ENCODE peak calls at places on chromosome 16, in eight cellular contexts. One of them, this sample, is unnamed.

GRCh38 chr16:7333326-7333725 is 681 bp downstream of the RBFOX1 start:
- DNase-seq in DND-41: no peak
- DNase-seq in CD4-positive, alpha-beta memory T cell: no peak
- DNase-seq in tibial nerve: no peak
- DNase-seq in breast epithelium: no peak
- DNase-seq in RWPE1: no peak
- DNase-seq in heart left ventricle: no peak
- DNase-seq in substantia nigra: no peak
- DNase-seq in this sample: no peak

GRCh38 chr16:10114411-10114810 is 67.8 kb downstream of the GRIN2A start:
- DNase-seq in DND-41: no peak
- DNase-seq in CD4-positive, alpha-beta memory T cell: no peak
- DNase-seq in tibial nerve: no peak
- DNase-seq in breast epithelium: peak; percentile 44
- DNase-seq in RWPE1: no peak
- DNase-seq in heart left ventricle: no peak
- DNase-seq in substantia nigra: no peak
- DNase-seq in this sample: no peak

GRCh38 chr16:47392114-47392513 is 68.7 kb downstream of the ITFG1 start:
- DNase-seq in DND-41: peak; percentile 56
- DNase-seq in CD4-positive, alpha-beta memory T cell: no peak
- DNase-seq in tibial nerve: no peak
- DNase-seq in breast epithelium: no peak
- DNase-seq in RWPE1: no peak
- DNase-seq in heart left ventricle: no peak
- DNase-seq in substantia nigra: no peak
- DNase-seq in this sample: no peak

GRCh38 chr16:79871906-79872305 is 271.4 kb upstream of the MAF start:
- DNase-seq in DND-41: no peak
- DNase-seq in CD4-positive, alpha-beta memory T cell: no peak
- DNase-seq in tibial nerve: no peak
- DNase-seq in breast epithelium: no peak
- DNase-seq in RWPE1: no peak
- DNase-seq in heart left ventricle: no peak
- DNase-seq in substantia nigra: no peak
- DNase-seq in this sample: no peak

GRCh38 chr16:67173808-67174705 is 3.7 kb downstream of the NOL3 start:
- DNase-seq in DND-41: peak; percentile 66
- DNase-seq in CD4-positive, alpha-beta memory T cell: peak; percentile 78
- DNase-seq in tibial nerve: peak; percentile 72
- DNase-seq in breast epithelium: peak; percentile 81
- DNase-seq in RWPE1: peak; percentile 83
- DNase-seq in heart left ventricle: peak; percentile 94
- DNase-seq in substantia nigra: peak; percentile 78
- DNase-seq in this sample: peak; percentile 93

GRCh38 chr16:88750854-88751253 is 34.2 kb downstream of the PIEZO1 start:
- DNase-seq in DND-41: no peak
- DNase-seq in CD4-positive, alpha-beta memory T cell: no peak
- DNase-seq in tibial nerve: no peak
- DNase-seq in breast epithelium: no peak
- DNase-seq in RWPE1: no peak
- DNase-seq in heart left ventricle: no peak
- DNase-seq in substantia nigra: no peak
- DNase-seq in this sample: no peak

GRCh38 chr16:89491238-89491869 is 993 bp upstream of the ANKRD11 start:
- DNase-seq in DND-41: peak; percentile 32
- DNase-seq in CD4-positive, alpha-beta memory T cell: no peak
- DNase-seq in tibial nerve: no peak
- DNase-seq in breast epithelium: no peak
- DNase-seq in RWPE1: no peak
- DNase-seq in heart left ventricle: no peak
- DNase-seq in substantia nigra: no peak
- DNase-seq in this sample: no peak

GRCh38 chr16:2016407-2016922 is 3.1 kb upstream of the NPW start:
- DNase-seq in DND-41: peak; percentile 37
- DNase-seq in CD4-positive, alpha-beta memory T cell: no peak
- DNase-seq in tibial nerve: no peak
- DNase-seq in breast epithelium: no peak
- DNase-seq in RWPE1: no peak
- DNase-seq in heart left ventricle: no peak
- DNase-seq in substantia nigra: no peak
- DNase-seq in this sample: no peak

GRCh38 chr16:75147968-75148310 is 385 bp upstream of the ZFP1 start:
- DNase-seq in DND-41: no peak
- DNase-seq in CD4-positive, alpha-beta memory T cell: no peak
- DNase-seq in tibial nerve: no peak
- DNase-seq in breast epithelium: no peak
- DNase-seq in RWPE1: no peak
- DNase-seq in heart left ventricle: no peak
- DNase-seq in substantia nigra: no peak
- DNase-seq in this sample: no peak

GRCh38 chr16:72566174-72566573 is 394.2 kb upstream of the PMFBP1 start:
- DNase-seq in DND-41: no peak
- DNase-seq in CD4-positive, alpha-beta memory T cell: no peak
- DNase-seq in tibial nerve: no peak
- DNase-seq in breast epithelium: no peak
- DNase-seq in RWPE1: no peak
- DNase-seq in heart left ventricle: no peak
- DNase-seq in substantia nigra: no peak
- DNase-seq in this sample: no peak

GRCh38 chr16:72565137-72565536 is 393.2 kb upstream of the PMFBP1 start:
- DNase-seq in DND-41: no peak
- DNase-seq in CD4-positive, alpha-beta memory T cell: no peak
- DNase-seq in tibial nerve: no peak
- DNase-seq in breast epithelium: no peak
- DNase-seq in RWPE1: no peak
- DNase-seq in heart left ventricle: no peak
- DNase-seq in substantia nigra: no peak
- DNase-seq in this sample: no peak

GRCh38 chr16:72568502-72568901 is 396.5 kb upstream of the PMFBP1 start:
- DNase-seq in DND-41: no peak
- DNase-seq in CD4-positive, alpha-beta memory T cell: no peak
- DNase-seq in tibial nerve: no peak
- DNase-seq in breast epithelium: no peak
- DNase-seq in RWPE1: no peak
- DNase-seq in heart left ventricle: no peak
- DNase-seq in substantia nigra: no peak
- DNase-seq in this sample: no peak

GRCh38 chr16:72569677-72570076 is 397.7 kb upstream of the PMFBP1 start:
- DNase-seq in DND-41: no peak
- DNase-seq in CD4-positive, alpha-beta memory T cell: no peak
- DNase-seq in tibial nerve: no peak
- DNase-seq in breast epithelium: no peak
- DNase-seq in RWPE1: no peak
- DNase-seq in heart left ventricle: no peak
- DNase-seq in substantia nigra: no peak
- DNase-seq in this sample: no peak
- H3K27ac ChIP-seq in DND-41: no peak overlapping the region
- H3K27ac ChIP-seq in CD4-positive, alpha-beta memory T cell: no peak overlapping the region
- H3K27ac ChIP-seq in tibial nerve: no peak overlapping the region
- H3K27ac ChIP-seq in breast epithelium: no peak overlapping the region
- H3K27ac ChIP-seq in RWPE1: no peak overlapping the region
- H3K27ac ChIP-seq in heart left ventricle: no peak overlapping the region
- H3K27ac ChIP-seq in substantia nigra: no peak overlapping the region
- H3K27ac ChIP-seq in this sample: no peak overlapping the region

GRCh38 chr16:15509593-15510520 is 75.5 kb downstream of the BMERB1 start:
- DNase-seq in DND-41: peak; percentile 4
- DNase-seq in CD4-positive, alpha-beta memory T cell: peak; percentile 40
- DNase-seq in tibial nerve: no peak
- DNase-seq in breast epithelium: peak; percentile 21
- DNase-seq in RWPE1: no peak
- DNase-seq in heart left ventricle: no peak
- DNase-seq in substantia nigra: no peak
- DNase-seq in this sample: no peak

GRCh38 chr16:15507299-15507958 is 73.0 kb downstream of the BMERB1 start:
- DNase-seq in DND-41: no peak
- DNase-seq in CD4-positive, alpha-beta memory T cell: no peak
- DNase-seq in tibial nerve: no peak
- DNase-seq in breast epithelium: peak; percentile 61
- DNase-seq in RWPE1: no peak
- DNase-seq in heart left ventricle: no peak
- DNase-seq in substantia nigra: no peak
- DNase-seq in this sample: no peak

GRCh38 chr16:15509051-15509592 is 74.7 kb downstream of the BMERB1 start:
- DNase-seq in DND-41: peak; percentile 19
- DNase-seq in CD4-positive, alpha-beta memory T cell: peak; percentile 54
- DNase-seq in tibial nerve: no peak
- DNase-seq in breast epithelium: peak; percentile 65
- DNase-seq in RWPE1: no peak
- DNase-seq in heart left ventricle: no peak
- DNase-seq in substantia nigra: no peak
- DNase-seq in this sample: no peak

GRCh38 chr16:15506441-15506840 is 72.1 kb downstream of the BMERB1 start:
- DNase-seq in DND-41: no peak
- DNase-seq in CD4-positive, alpha-beta memory T cell: no peak
- DNase-seq in tibial nerve: no peak
- DNase-seq in breast epithelium: no peak
- DNase-seq in RWPE1: no peak
- DNase-seq in heart left ventricle: no peak
- DNase-seq in substantia nigra: no peak
- DNase-seq in this sample: no peak

DNA sequence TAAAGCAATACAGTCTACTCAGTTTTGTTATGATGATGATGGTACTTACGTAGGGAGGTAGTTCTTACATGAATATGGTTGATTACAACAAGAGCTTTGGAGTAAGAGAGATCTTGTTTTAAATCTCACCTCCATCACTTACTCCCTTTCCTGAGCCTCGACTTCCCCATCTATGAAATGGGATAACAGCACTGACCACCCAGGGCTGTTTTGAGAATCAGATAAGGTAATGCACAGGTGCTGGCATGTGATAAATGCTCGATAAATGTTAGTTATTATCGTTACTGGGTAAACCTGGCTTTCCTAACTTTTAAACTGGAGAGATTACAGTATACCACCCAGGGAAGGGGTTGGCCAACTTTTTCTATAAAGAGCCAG is 73.6 kb downstream of the BMERB1 start:
- DNase-seq in DND-41: no peak
- DNase-seq in CD4-positive, alpha-beta memory T cell: no peak
- DNase-seq in tibial nerve: no peak
- DNase-seq in breast epithelium: no peak
- DNase-seq in RWPE1: no peak
- DNase-seq in heart left ventricle: no peak
- DNase-seq in substantia nigra: no peak
- DNase-seq in this sample: no peak
- H3K27ac ChIP-seq in DND-41: no peak overlapping the region
- H3K27ac ChIP-seq in CD4-positive, alpha-beta memory T cell: no peak overlapping the region
- H3K27ac ChIP-seq in tibial nerve: no peak overlapping the region
- H3K27ac ChIP-seq in breast epithelium: peak overlapping the region; percentile 21
- H3K27ac ChIP-seq in RWPE1: no peak overlapping the region
- H3K27ac ChIP-seq in heart left ventricle: no peak overlapping the region
- H3K27ac ChIP-seq in substantia nigra: no peak overlapping the region
- H3K27ac ChIP-seq in this sample: no peak overlapping the region

GRCh38 chr16:85861095-85861825 is 37.7 kb upstream of the IRF8 start:
- DNase-seq in DND-41: no peak
- DNase-seq in CD4-positive, alpha-beta memory T cell: no peak
- DNase-seq in tibial nerve: no peak
- DNase-seq in breast epithelium: no peak
- DNase-seq in RWPE1: no peak
- DNase-seq in heart left ventricle: no peak
- DNase-seq in substantia nigra: no peak
- DNase-seq in this sample: no peak
- H3K27ac ChIP-seq in DND-41: no peak overlapping the region
- H3K27ac ChIP-seq in CD4-positive, alpha-beta memory T cell: no peak overlapping the region
- H3K27ac ChIP-seq in tibial nerve: no peak overlapping the region
- H3K27ac ChIP-seq in breast epithelium: no peak overlapping the region
- H3K27ac ChIP-seq in RWPE1: no peak overlapping the region
- H3K27ac ChIP-seq in heart left ventricle: no peak overlapping the region
- H3K27ac ChIP-seq in substantia nigra: no peak overlapping the region
- H3K27ac ChIP-seq in this sample: no peak overlapping the region

GRCh38 chr16:72999541-73000019 is 48.3 kb downstream of the ZFHX3 start:
- DNase-seq in DND-41: no peak
- DNase-seq in CD4-positive, alpha-beta memory T cell: no peak
- DNase-seq in tibial nerve: no peak
- DNase-seq in breast epithelium: no peak
- DNase-seq in RWPE1: no peak
- DNase-seq in heart left ventricle: no peak
- DNase-seq in substantia nigra: no peak
- DNase-seq in this sample: no peak

GRCh38 chr16:73000907-73001521 is 46.9 kb downstream of the ZFHX3 start:
- DNase-seq in DND-41: no peak
- DNase-seq in CD4-positive, alpha-beta memory T cell: no peak
- DNase-seq in tibial nerve: no peak
- DNase-seq in breast epithelium: no peak
- DNase-seq in RWPE1: no peak
- DNase-seq in heart left ventricle: no peak
- DNase-seq in substantia nigra: no peak
- DNase-seq in this sample: no peak

GRCh38 chr16:73002836-73003235 is 45.1 kb downstream of the ZFHX3 start:
- DNase-seq in DND-41: no peak
- DNase-seq in CD4-positive, alpha-beta memory T cell: no peak
- DNase-seq in tibial nerve: no peak
- DNase-seq in breast epithelium: no peak
- DNase-seq in RWPE1: no peak
- DNase-seq in heart left ventricle: no peak
- DNase-seq in substantia nigra: no peak
- DNase-seq in this sample: no peak

GRCh38 chr16:72997141-72997542 is 50.8 kb downstream of the ZFHX3 start:
- DNase-seq in DND-41: no peak
- DNase-seq in CD4-positive, alpha-beta memory T cell: no peak
- DNase-seq in tibial nerve: no peak
- DNase-seq in breast epithelium: peak; percentile 41
- DNase-seq in RWPE1: peak; percentile 30
- DNase-seq in heart left ventricle: no peak
- DNase-seq in substantia nigra: no peak
- DNase-seq in this sample: no peak

GRCh38 chr16:73000020-73000906 is 47.7 kb downstream of the ZFHX3 start:
- DNase-seq in DND-41: no peak
- DNase-seq in CD4-positive, alpha-beta memory T cell: no peak
- DNase-seq in tibial nerve: peak; percentile 60
- DNase-seq in breast epithelium: peak; percentile 82
- DNase-seq in RWPE1: no peak
- DNase-seq in heart left ventricle: peak; percentile 49
- DNase-seq in substantia nigra: peak; percentile 18
- DNase-seq in this sample: no peak
- H3K27ac ChIP-seq in DND-41: no peak overlapping the region
- H3K27ac ChIP-seq in CD4-positive, alpha-beta memory T cell: no peak overlapping the region
- H3K27ac ChIP-seq in tibial nerve: peak overlapping the region; percentile 64
- H3K27ac ChIP-seq in breast epithelium: peak overlapping the region; percentile 73
- H3K27ac ChIP-seq in RWPE1: peak overlapping the region; percentile 67
- H3K27ac ChIP-seq in heart left ventricle: peak overlapping the region; percentile 46
- H3K27ac ChIP-seq in substantia nigra: peak overlapping the region; percentile 30
- H3K27ac ChIP-seq in this sample: no peak overlapping the region

DNA sequence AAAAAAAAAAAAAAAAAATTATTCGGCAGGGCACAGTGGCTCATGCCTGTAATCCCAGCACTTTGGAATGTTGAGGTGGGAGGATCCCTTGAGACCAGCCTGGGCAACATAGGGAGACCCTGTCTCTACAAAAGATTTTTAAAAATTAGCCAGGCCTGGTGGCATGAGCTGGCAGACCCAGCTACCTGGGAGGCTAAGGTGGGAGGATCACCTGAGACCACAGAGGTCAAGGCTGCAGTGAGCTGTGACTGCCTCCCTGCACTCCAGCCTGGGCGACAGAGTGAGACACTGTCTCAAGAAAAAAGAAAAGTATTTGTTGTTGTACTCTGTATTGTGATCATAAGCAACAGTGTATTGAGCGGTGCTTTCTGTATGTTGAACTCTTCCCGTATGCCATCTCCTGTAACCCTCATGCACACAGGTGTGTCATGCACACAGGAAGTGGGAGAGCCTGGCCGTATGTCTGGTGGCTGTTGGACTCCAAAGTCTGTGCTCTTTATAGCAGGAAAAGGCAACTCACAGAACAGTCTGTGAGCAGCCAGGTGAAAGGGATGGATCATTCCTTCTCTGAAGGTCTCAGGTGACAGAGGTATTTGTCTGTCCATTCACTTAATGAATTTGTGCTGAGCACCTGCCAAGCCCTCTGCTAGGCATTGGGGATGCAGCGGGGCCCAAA is 17.2 kb downstream of the CDH1 start:
- DNase-seq in DND-41: no peak
- DNase-seq in CD4-positive, alpha-beta memory T cell: no peak
- DNase-seq in tibial nerve: no peak
- DNase-seq in breast epithelium: no peak
- DNase-seq in RWPE1: no peak
- DNase-seq in heart left ventricle: no peak
- DNase-seq in substantia nigra: no peak
- DNase-seq in this sample: no peak
- H3K27ac ChIP-seq in DND-41: no peak overlapping the region
- H3K27ac ChIP-seq in CD4-positive, alpha-beta memory T cell: no peak overlapping the region
- H3K27ac ChIP-seq in tibial nerve: peak overlapping the region; percentile 9
- H3K27ac ChIP-seq in breast epithelium: peak overlapping the region; percentile 80
- H3K27ac ChIP-seq in RWPE1: no peak overlapping the region
- H3K27ac ChIP-seq in heart left ventricle: no peak overlapping the region
- H3K27ac ChIP-seq in substantia nigra: no peak overlapping the region
- H3K27ac ChIP-seq in this sample: peak overlapping the region; percentile 73